ENCODE peak calls at places on chromosome 3, in ten cellular contexts. O is colonic mucosa, R is stomach, W is RWPE1, Y is neuronal stem cell, S is A673, E is fibroblast of lung, U is GM23338, B is substantia nigra, X is pancreas. T is an unnamed sample.

GRCh38 chr3:107206141-107206540 is 171.1 kb upstream of the CCDC54 start:
- DNase-seq in B (no peak), W (peak; percentile 49), R (no peak), S (peak; percentile 67), O (peak; percentile 18), X (no peak), E (peak; percentile 41), Y (peak; percentile 23), U (peak; percentile 85), T (peak; percentile 77)

GRCh38 chr3:125212096-125212508 is 446 bp downstream of the SLC12A8 start:
- DNase-seq in R (no peak), U (peak; percentile 82), S (no peak), B (no peak), Y (peak; percentile 27), O (peak; percentile 34), W (no peak), E (no peak), X (peak; percentile 76), T (no peak)

GRCh38 chr3:6726811-6727210 is 134.1 kb upstream of the GRM7 start:
- DNase-seq in X (no peak), B (no peak), U (no peak), O (no peak), E (no peak), Y (no peak), S (no peak), R (no peak), W (no peak), T (no peak)

GRCh38 chr3:107982165-107982564 is 108.7 kb downstream of the CD47 start:
- DNase-seq in S (no peak), R (no peak), E (no peak), Y (no peak), O (no peak), U (no peak), B (no peak), X (no peak), W (no peak), T (no peak)

GRCh38 chr3:175258763-175259162 is 399.6 kb downstream of the NAALADL2 start:
- DNase-seq in U (no peak), O (no peak), W (no peak), B (no peak), X (no peak), Y (no peak), R (peak; percentile 30), S (no peak), E (peak; percentile 89), T (peak; percentile 90)

GRCh38 chr3:16059081-16059537 is 115.4 kb upstream of the GALNT15 start:
- DNase-seq in X (no peak), R (no peak), E (peak; percentile 49), U (peak; percentile 30), S (no peak), B (no peak), W (no peak), O (no peak), Y (no peak), T (no peak)

GRCh38 chr3:190038050-190038631 is 82.6 kb downstream of the P3H2 start:
- DNase-seq in R (peak; percentile 61), Y (no peak), B (no peak), E (peak; percentile 72), S (peak; percentile 75), O (peak; percentile 76), U (no peak), W (peak; percentile 94), X (no peak), T (peak; percentile 74)

GRCh38 chr3:174329321-174329720 is 529.8 kb upstream of the NAALADL2 start:
- DNase-seq in Y (no peak), B (no peak), S (no peak), X (no peak), U (no peak), E (peak; percentile 87), O (no peak), W (no peak), R (no peak), T (peak; percentile 51)

GRCh38 chr3:101780661-101781060 is 1.6 kb downstream of the NXPE3 start:
- DNase-seq in Y (no peak), U (peak; percentile 37), B (no peak), X (no peak), W (peak; percentile 50), E (peak; percentile 89), R (no peak), O (no peak), S (peak; percentile 61), T (peak; percentile 74)

GRCh38 chr3:38522002-38522401 is 25.9 kb downstream of the EXOG start:
- DNase-seq in U (no peak), W (no peak), E (no peak), O (no peak), B (no peak), X (no peak), S (no peak), Y (no peak), R (no peak), T (no peak)

GRCh38 chr3:66956740-66957139 is 41.4 kb upstream of the KBTBD8 start:
- DNase-seq in E (no peak), O (no peak), Y (no peak), R (no peak), W (no peak), X (no peak), S (no peak), B (no peak), U (no peak), T (no peak)

GRCh38 chr3:176554791-176555330 is 642.4 kb downstream of the TBL1XR1 start:
- DNase-seq in O (no peak), U (no peak), B (no peak), E (no peak), R (no peak), W (no peak), Y (no peak), S (no peak), X (no peak), T (no peak)

DNA sequence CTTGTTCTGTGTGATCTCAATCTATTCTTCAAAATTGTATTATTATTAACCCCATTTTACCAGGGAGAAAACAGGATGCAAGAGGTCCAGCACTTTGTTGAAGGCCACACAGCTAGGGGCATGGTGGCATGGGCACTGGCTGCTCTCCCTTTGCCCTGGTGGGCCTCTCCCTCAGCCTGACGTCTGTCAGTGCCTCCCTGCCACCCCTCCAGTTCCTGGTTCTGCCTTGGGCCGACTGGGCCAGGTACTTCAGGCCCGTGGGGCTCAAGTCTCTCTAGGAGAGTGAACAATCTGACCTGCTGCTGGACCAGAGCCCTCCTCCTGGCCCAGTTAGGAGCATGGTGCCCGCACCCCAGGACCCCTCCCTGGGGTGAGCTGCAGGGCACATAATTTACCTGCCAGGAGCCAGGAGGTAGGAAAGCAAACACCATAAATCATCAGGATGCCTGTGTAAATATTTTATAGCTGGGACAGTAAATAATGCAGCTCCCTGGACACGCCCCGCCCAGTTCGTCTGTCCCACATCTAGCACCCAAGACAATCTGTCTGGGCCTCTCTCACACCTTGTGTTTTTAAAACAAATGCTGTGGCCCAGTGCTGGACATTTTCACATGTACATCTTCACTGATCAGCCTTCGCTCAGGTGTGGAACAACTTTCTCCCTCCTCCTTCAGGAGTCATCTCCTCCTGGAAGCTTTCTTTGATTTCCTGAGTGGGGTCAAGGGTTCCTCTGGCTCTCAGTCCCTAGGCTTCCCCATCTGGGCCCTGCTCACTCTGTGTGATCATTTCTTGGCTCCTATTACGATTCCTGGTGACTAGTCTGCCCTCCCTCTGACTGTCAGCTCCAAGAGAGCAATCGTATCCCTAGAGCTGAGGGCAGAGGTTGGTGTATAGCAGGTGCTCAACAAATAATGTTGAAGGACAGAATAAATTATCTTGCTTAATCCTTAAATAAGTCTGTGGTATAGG is 15.2 kb upstream of the RFT1 start:
- DNase-seq in O (peak; percentile 83), W (no peak), R (peak; percentile 69), S (no peak), E (no peak), B (no peak), Y (no peak), X (peak; percentile 58), U (no peak), T (no peak)
- H3K27ac ChIP-seq in O (peak overlapping the region; percentile 67), W (no peak overlapping the region), R (peak overlapping the region; percentile 73), S (no peak overlapping the region), E (no peak overlapping the region), B (no peak overlapping the region), Y (no peak overlapping the region), X (peak overlapping the region; percentile 61), U (no peak overlapping the region), T (no peak overlapping the region)

DNA sequence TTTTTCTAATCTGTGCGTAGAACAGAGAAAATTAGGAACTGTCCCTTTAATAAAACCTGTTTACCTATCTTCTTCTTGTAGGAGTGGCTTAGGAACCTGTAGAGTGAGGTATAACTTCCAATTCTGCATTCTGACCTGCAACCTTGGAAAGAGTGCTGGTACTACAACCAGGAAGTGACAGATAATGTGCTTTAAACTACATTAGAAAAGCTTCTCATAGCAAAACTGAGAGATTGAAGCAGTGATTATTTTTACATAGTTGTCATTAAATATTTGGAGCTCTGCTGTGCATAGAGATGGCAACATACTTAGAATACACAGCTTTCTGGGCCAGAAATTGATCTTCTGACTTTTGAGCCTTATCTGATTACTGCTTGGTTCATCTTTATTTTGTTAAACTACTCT is 50.4 kb upstream of the ZDHHC23 start:
- DNase-seq in R (no peak), S (no peak), X (no peak), E (no peak), O (peak; percentile 40), Y (no peak), W (peak; percentile 32), U (no peak), B (no peak), T (no peak)
- H3K27ac ChIP-seq in R (peak overlapping the region; percentile 55), S (no peak overlapping the region), X (peak overlapping the region; percentile 77), E (no peak overlapping the region), O (peak overlapping the region; percentile 63), Y (no peak overlapping the region), W (no peak overlapping the region), U (no peak overlapping the region), B (no peak overlapping the region), T (no peak overlapping the region)

GRCh38 chr3:152295344-152295743 is 26.6 kb downstream of the MBNL1 start:
- DNase-seq in R (no peak), S (no peak), U (no peak), X (no peak), E (no peak), O (no peak), W (no peak), B (no peak), Y (no peak), T (no peak)
- H3K27ac ChIP-seq in R (no peak overlapping the region), S (no peak overlapping the region), U (no peak overlapping the region), X (no peak overlapping the region), E (no peak overlapping the region), O (peak overlapping the region; percentile 71), W (no peak overlapping the region), B (no peak overlapping the region), Y (no peak overlapping the region), T (no peak overlapping the region)

GRCh38 chr3:181568693-181569092 is 143.0 kb upstream of the SOX2 start:
- DNase-seq in O (no peak), X (no peak), B (no peak), S (no peak), W (no peak), R (no peak), E (no peak), Y (no peak), U (no peak), T (no peak)

GRCh38 chr3:181570472-181570871 is 141.3 kb upstream of the SOX2 start:
- DNase-seq in U (no peak), Y (no peak), B (no peak), X (no peak), S (no peak), E (no peak), W (no peak), R (no peak), O (no peak), T (no peak)

GRCh38 chr3:181567446-181568075 is 144.2 kb upstream of the SOX2 start:
- DNase-seq in E (peak; percentile 78), S (no peak), O (no peak), B (no peak), R (no peak), W (peak; percentile 62), Y (no peak), U (no peak), X (no peak), T (no peak)

GRCh38 chr3:181568248-181568647 is 143.5 kb upstream of the SOX2 start:
- DNase-seq in O (no peak), E (peak; percentile 65), S (no peak), W (peak; percentile 5), U (no peak), R (no peak), Y (no peak), B (no peak), X (no peak), T (no peak)

GRCh38 chr3:181569356-181569940 is 142.3 kb upstream of the SOX2 start:
- DNase-seq in O (no peak), X (no peak), Y (no peak), E (no peak), R (no peak), U (no peak), W (no peak), B (no peak), S (no peak), T (no peak)
- H3K27ac ChIP-seq in O (no peak overlapping the region), X (no peak overlapping the region), Y (no peak overlapping the region), E (no peak overlapping the region), R (no peak overlapping the region), U (no peak overlapping the region), W (no peak overlapping the region), B (peak overlapping the region; percentile 32), S (no peak overlapping the region), T (no peak overlapping the region)

T was measured in brain microvascular endothelial cell.